ENCODE peak calls at places on chromosomes 12 and 14, in four cellular contexts. V is gastrocnemius medialis, U is A549, P is HepG2. R is an unnamed sample.

GRCh38 chr12:111156304-111156703 is 212.6 kb downstream of the PHETA1 start:
- DNase-seq in V (no peak), U (no peak), P (no peak), R (no peak)

GRCh38 chr14:74912801-74913200 is 10.3 kb downstream of the RPS6KL1 start:
- DNase-seq in V (no peak), U (no peak), P (no peak), R (no peak)

GRCh38 chr14:73149753-73150152 is 13.4 kb downstream of the PSEN1 start:
- DNase-seq in V (no peak), U (no peak), P (peak; percentile 74), R (no peak)

GRCh38 chr12:77685112-77685511 is 145.6 kb upstream of the NAV3 start:
- DNase-seq in V (no peak), U (peak; percentile 13), P (peak; percentile 56), R (peak; percentile 56)

GRCh38 chr12:84136862-84137367 is 775.7 kb downstream of the SLC6A15 start:
- DNase-seq in V (no peak), U (peak; percentile 1), P (no peak), R (no peak)

GRCh38 chr12:104578453-104578852 is 121.7 kb downstream of the CHST11 start:
- DNase-seq in V (no peak), U (peak; percentile 55), P (no peak), R (no peak)

GRCh38 chr14:70907996-70908917 is 998 bp downstream of the PCNX1 start:
- DNase-seq in V (peak; percentile 47), U (peak; percentile 37), P (peak; percentile 70), R (peak; percentile 68)

GRCh38 chr12:24664151-24664550 is 284.8 kb downstream of the BCAT1 start:
- DNase-seq in V (no peak), U (no peak), P (no peak), R (no peak)

GRCh38 chr14:87108726-87109125 is 884.3 kb downstream of the GALC start:
- DNase-seq in V (no peak), U (no peak), P (no peak), R (no peak)

GRCh38 chr12:107200394-107200793 is 107.0 kb upstream of the CRY1 start:
- DNase-seq in V (no peak), U (peak; percentile 54), P (peak; percentile 32), R (no peak)

GRCh38 chr12:11746024-11746771 is 96.7 kb downstream of the ETV6 start:
- DNase-seq in V (no peak), U (no peak), P (no peak), R (peak; percentile 48)

GRCh38 chr12:16499617-16500016 is 106.3 kb downstream of the LMO3 start:
- DNase-seq in V (no peak), U (no peak), P (no peak), R (no peak)

GRCh38 chr14:47154276-47154797 is 502.8 kb upstream of the RPL10L start:
- DNase-seq in V (no peak), U (no peak), P (no peak), R (no peak)

GRCh38 chr12:89497467-89497866 is 27.1 kb downstream of the GALNT4 start:
- DNase-seq in V (no peak), U (no peak), P (no peak), R (no peak)

GRCh38 chr14:89386214-89386886 is 30.7 kb downstream of the FOXN3 start:
- DNase-seq in V (peak; percentile 86), U (no peak), P (no peak), R (peak; percentile 52)

GRCh38 chr14:30869525-30870150 is 4.7 kb upstream of the COCH start:
- DNase-seq in V (no peak), U (no peak), P (no peak), R (no peak)

GRCh38 chr12:24888813-24889212 is 60.1 kb downstream of the BCAT1 start:
- DNase-seq in V (no peak), U (no peak), P (no peak), R (no peak)

GRCh38 chr14:56199095-56199975 is 81.1 kb downstream of the PELI2 start:
- DNase-seq in V (peak; percentile 49), U (peak; percentile 63), P (no peak), R (no peak)

GRCh38 chr12:54591001-54591591 is 2.6 kb upstream of the PPP1R1A start:
- DNase-seq in V (no peak), U (no peak), P (no peak), R (no peak)

GRCh38 chr12:24617471-24617870 is 331.4 kb downstream of the BCAT1 start:
- DNase-seq in V (no peak), U (no peak), P (no peak), R (no peak)

GRCh38 chr12:1804545-1805332 is 15.6 kb upstream of the LRTM2 start:
- DNase-seq in V (peak; percentile 86), U (peak; percentile 93), P (peak; percentile 69), R (peak; percentile 69)

GRCh38 chr12:65886996-65887395 is 62.7 kb downstream of the HMGA2 start:
- DNase-seq in V (no peak), U (no peak), P (no peak), R (no peak)

GRCh38 chr14:71374989-71375388 is 467.7 kb downstream of the PCNX1 start:
- DNase-seq in V (no peak), U (no peak), P (no peak), R (no peak)

GRCh38 chr12:15788266-15789214 is 648 bp downstream of the EPS8 start:
- DNase-seq in V (peak; percentile 40), U (peak; percentile 47), P (peak; percentile 48), R (peak; percentile 58)

GRCh38 chr14:97224016-97224415 is 426.8 kb downstream of the VRK1 start:
- DNase-seq in V (no peak), U (no peak), P (no peak), R (no peak)

GRCh38 chr12:117045175-117045997 is 53.8 kb downstream of the TESC start:
- DNase-seq in V (no peak), U (no peak), P (peak; percentile 92), R (no peak)

GRCh38 chr12:41274643-41275042 is 86.5 kb downstream of the PDZRN4 start:
- DNase-seq in V (no peak), U (no peak), P (no peak), R (no peak)

GRCh38 chr12:111825509-111825908 is 16.5 kb upstream of the MAPKAPK5 start:
- DNase-seq in V (no peak), U (no peak), P (no peak), R (no peak)

DNA sequence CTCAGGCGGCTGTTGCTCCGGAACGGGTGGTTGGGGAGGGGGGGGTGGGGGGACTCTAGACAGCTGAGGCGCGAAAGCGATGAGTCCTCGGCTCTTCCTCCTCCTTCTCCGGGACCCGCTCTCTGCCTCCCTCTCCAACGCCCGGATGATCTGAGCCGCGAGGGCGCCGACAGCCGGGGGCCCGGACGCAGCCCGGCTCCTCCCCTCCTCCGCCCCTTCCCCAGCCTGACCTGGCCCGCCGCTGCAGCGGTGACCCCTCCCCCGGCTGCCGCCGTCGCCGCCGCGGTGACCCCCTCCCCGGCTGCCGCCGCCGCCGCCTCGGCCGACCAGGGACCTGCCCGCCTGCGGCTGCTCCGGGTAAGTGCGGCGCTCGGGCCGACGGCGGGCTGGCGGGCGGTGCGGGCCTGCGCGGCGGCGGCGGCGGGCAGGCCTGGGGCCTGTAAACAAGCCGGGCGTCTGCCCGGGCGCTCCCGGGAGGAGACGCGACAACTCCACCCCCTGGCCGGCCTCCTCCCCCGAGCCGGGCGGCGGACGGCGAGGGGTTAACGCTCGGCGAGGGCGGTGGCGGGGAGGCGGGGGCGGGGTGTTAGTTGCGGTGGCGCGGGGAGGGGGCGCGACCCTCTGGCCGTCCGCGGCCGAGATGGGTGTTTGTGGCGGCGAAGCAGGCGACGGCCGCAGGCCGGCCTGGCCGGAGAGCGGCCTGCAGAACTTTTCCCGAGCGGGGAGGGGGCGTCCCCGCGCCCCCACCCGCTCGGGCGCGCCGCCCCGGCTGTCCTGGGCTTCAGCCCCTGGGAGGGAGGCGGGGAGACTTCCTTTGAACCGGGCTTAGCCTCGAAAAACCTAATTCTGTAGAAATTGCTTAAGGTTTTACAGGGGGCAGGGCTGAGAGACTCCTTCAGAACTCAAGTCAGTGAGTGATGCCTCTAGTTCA is 565 bp downstream of the PPM1A start:
- DNase-seq in V (peak; percentile 69), U (peak; percentile 63), P (peak; percentile 58), R (peak; percentile 76)
- TF ChIP-seq POLR2A in V (peak; percentile 31), U (no peak), P (no peak), R (no peak)

GRCh38 chr12:22256634-22257033 is 77.9 kb downstream of the ST8SIA1 start:
- DNase-seq in V (no peak), U (no peak), P (no peak), R (no peak)

GRCh38 chr12:22264380-22264779 is 70.1 kb downstream of the ST8SIA1 start:
- DNase-seq in V (no peak), U (no peak), P (no peak), R (no peak)

GRCh38 chr12:22266101-22266500 is 68.4 kb downstream of the ST8SIA1 start:
- DNase-seq in V (no peak), U (no peak), P (no peak), R (no peak)

GRCh38 chr12:22257100-22257499 is 77.4 kb downstream of the ST8SIA1 start:
- DNase-seq in V (no peak), U (no peak), P (no peak), R (no peak)

DNA sequence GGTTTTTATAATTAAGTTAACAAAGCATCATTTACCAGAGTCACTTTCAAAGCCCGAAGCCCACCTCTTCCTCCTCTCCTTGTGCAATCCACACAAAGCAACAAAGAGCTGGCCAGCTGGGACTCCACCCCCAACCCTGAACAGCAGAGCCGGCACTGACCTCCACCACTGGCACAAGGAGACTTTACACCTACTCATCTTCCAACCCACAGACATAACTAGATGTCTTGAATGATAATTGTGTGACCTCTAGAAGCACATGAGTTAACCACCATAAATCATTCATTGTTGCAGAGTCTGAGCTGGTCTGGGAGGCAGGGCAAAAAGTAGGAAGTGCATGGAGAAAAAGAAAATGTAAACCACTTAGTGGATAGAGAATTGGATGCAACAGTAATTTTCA is 72.2 kb downstream of the ST8SIA1 start:
- DNase-seq in V (no peak), U (no peak), P (no peak), R (no peak)
- TF ChIP-seq POLR2A in V (no peak), U (no peak), P (no peak), R (no peak)

GRCh38 chr12:52007982-52008510 is 1.3 kb downstream of the TAMALIN start:
- DNase-seq in V (no peak), U (no peak), P (no peak), R (no peak)

GRCh38 chr12:52011602-52012214 is 5.0 kb downstream of the TAMALIN start:
- DNase-seq in V (no peak), U (no peak), P (peak; percentile 60), R (no peak)

GRCh38 chr12:52009081-52009751 is 2.5 kb downstream of the TAMALIN start:
- DNase-seq in V (no peak), U (no peak), P (no peak), R (no peak)

GRCh38 chr12:52010692-52011601 is 4.2 kb downstream of the TAMALIN start:
- DNase-seq in V (no peak), U (no peak), P (peak; percentile 50), R (no peak)

GRCh38 chr12:52010152-52010622 is 3.4 kb downstream of the TAMALIN start:
- DNase-seq in V (peak; percentile 56), U (no peak), P (peak; percentile 72), R (peak; percentile 56)
- TF ChIP-seq POLR2A in V (no peak), U (no peak), P (peak; percentile 47), R (peak; percentile 37)

GRCh38 chr12:105813201-105813600 is 325.6 kb downstream of the NUAK1 start:
- DNase-seq in V (no peak), U (no peak), P (no peak), R (no peak)

GRCh38 chr12:105814283-105814682 is 324.5 kb downstream of the NUAK1 start:
- DNase-seq in V (no peak), U (no peak), P (no peak), R (no peak)

DNA sequence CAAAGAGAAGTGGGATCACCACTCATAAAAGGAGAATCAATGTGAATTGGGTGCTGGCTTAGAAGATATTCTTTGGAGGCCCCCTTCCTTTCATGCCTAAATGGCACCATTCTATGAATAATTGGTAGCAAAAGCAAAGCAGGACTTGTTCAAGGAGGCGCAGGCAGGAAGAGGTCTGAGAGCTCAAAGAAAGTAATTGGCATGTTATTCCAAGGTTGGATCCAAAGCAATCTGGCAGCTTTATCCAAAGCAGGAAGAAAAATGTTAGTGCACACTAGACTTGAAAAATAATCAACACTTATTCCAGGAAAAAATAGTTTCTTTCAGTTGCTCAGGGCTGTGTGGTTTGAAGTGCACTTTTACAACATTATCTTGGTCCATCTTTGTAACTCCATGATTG is 326.4 kb downstream of the NUAK1 start:
- DNase-seq in V (no peak), U (no peak), P (no peak), R (no peak)
- TF ChIP-seq POLR2A in V (no peak), U (no peak), P (no peak), R (no peak)